ENCODE peak calls at places on chromosomes 16 and 17, in ten cellular contexts. One of them, this sample, is unnamed.
A peak's percentile ranks its signal among the peaks of the same experiment; 100 is the strongest.

GRCh38 chr17:79607941-79608728 is 2.7 kb downstream of the RBFOX3 start:
- DNase-seq in left cardiac atrium: no peak
- DNase-seq in activated CD4-positive, alpha-beta T cell treated with anti-CD3 and anti-CD28 coated beads, Interleukin-2, amount 50 U/mL, for 4 hours: no peak
- DNase-seq in CD8-positive, alpha-beta memory T cell: no peak
- DNase-seq in astrocyte of the spinal cord: no peak
- DNase-seq in T-helper 17 cell: no peak
- DNase-seq in cardiac septum: no peak
- DNase-seq in aorta: no peak
- DNase-seq in amniotic stem cell: no peak
- DNase-seq in activated CD8-positive, alpha-beta T cell treated with anti-CD3 and anti-CD28 coated beads for 36 hours: peak; percentile 44
- DNase-seq in this sample: no peak

GRCh38 chr17:77354721-77355455 is 214.1 kb downstream of the SEC14L1 start:
- DNase-seq in left cardiac atrium: peak; percentile 84
- DNase-seq in activated CD4-positive, alpha-beta T cell treated with anti-CD3 and anti-CD28 coated beads, Interleukin-2, amount 50 U/mL, for 4 hours: no peak
- DNase-seq in CD8-positive, alpha-beta memory T cell: no peak
- DNase-seq in astrocyte of the spinal cord: peak; percentile 73
- DNase-seq in T-helper 17 cell: no peak
- DNase-seq in cardiac septum: no peak
- DNase-seq in aorta: peak; percentile 78
- DNase-seq in amniotic stem cell: peak; percentile 81
- DNase-seq in activated CD8-positive, alpha-beta T cell treated with anti-CD3 and anti-CD28 coated beads for 36 hours: no peak
- DNase-seq in this sample: peak; percentile 91

GRCh38 chr17:56121661-56122060 is 31.6 kb upstream of the ANKFN1 start:
- DNase-seq in left cardiac atrium: no peak
- DNase-seq in activated CD4-positive, alpha-beta T cell treated with anti-CD3 and anti-CD28 coated beads, Interleukin-2, amount 50 U/mL, for 4 hours: no peak
- DNase-seq in CD8-positive, alpha-beta memory T cell: no peak
- DNase-seq in astrocyte of the spinal cord: no peak
- DNase-seq in T-helper 17 cell: no peak
- DNase-seq in cardiac septum: no peak
- DNase-seq in aorta: no peak
- DNase-seq in amniotic stem cell: no peak
- DNase-seq in activated CD8-positive, alpha-beta T cell treated with anti-CD3 and anti-CD28 coated beads for 36 hours: no peak
- DNase-seq in this sample: no peak

GRCh38 chr16:80778707-80779106 is 25.7 kb downstream of the CDYL2 start:
- DNase-seq in left cardiac atrium: no peak
- DNase-seq in activated CD4-positive, alpha-beta T cell treated with anti-CD3 and anti-CD28 coated beads, Interleukin-2, amount 50 U/mL, for 4 hours: no peak
- DNase-seq in CD8-positive, alpha-beta memory T cell: no peak
- DNase-seq in astrocyte of the spinal cord: no peak
- DNase-seq in T-helper 17 cell: no peak
- DNase-seq in cardiac septum: no peak
- DNase-seq in aorta: no peak
- DNase-seq in amniotic stem cell: no peak
- DNase-seq in activated CD8-positive, alpha-beta T cell treated with anti-CD3 and anti-CD28 coated beads for 36 hours: no peak
- DNase-seq in this sample: no peak

GRCh38 chr17:80774146-80774545 is 217.5 kb upstream of the CHMP6 start:
- DNase-seq in left cardiac atrium: no peak
- DNase-seq in activated CD4-positive, alpha-beta T cell treated with anti-CD3 and anti-CD28 coated beads, Interleukin-2, amount 50 U/mL, for 4 hours: no peak
- DNase-seq in CD8-positive, alpha-beta memory T cell: no peak
- DNase-seq in astrocyte of the spinal cord: no peak
- DNase-seq in T-helper 17 cell: no peak
- DNase-seq in cardiac septum: no peak
- DNase-seq in aorta: no peak
- DNase-seq in amniotic stem cell: no peak
- DNase-seq in activated CD8-positive, alpha-beta T cell treated with anti-CD3 and anti-CD28 coated beads for 36 hours: no peak
- DNase-seq in this sample: no peak

GRCh38 chr16:2675021-2675420 is 7.3 kb upstream of the KCTD5 start:
- DNase-seq in left cardiac atrium: no peak
- DNase-seq in activated CD4-positive, alpha-beta T cell treated with anti-CD3 and anti-CD28 coated beads, Interleukin-2, amount 50 U/mL, for 4 hours: no peak
- DNase-seq in CD8-positive, alpha-beta memory T cell: no peak
- DNase-seq in astrocyte of the spinal cord: no peak
- DNase-seq in T-helper 17 cell: no peak
- DNase-seq in cardiac septum: no peak
- DNase-seq in aorta: no peak
- DNase-seq in amniotic stem cell: no peak
- DNase-seq in activated CD8-positive, alpha-beta T cell treated with anti-CD3 and anti-CD28 coated beads for 36 hours: no peak
- DNase-seq in this sample: no peak

GRCh38 chr17:14321980-14322776 is 21.3 kb downstream of the HS3ST3B1 start:
- DNase-seq in left cardiac atrium: no peak
- DNase-seq in activated CD4-positive, alpha-beta T cell treated with anti-CD3 and anti-CD28 coated beads, Interleukin-2, amount 50 U/mL, for 4 hours: no peak
- DNase-seq in CD8-positive, alpha-beta memory T cell: no peak
- DNase-seq in astrocyte of the spinal cord: no peak
- DNase-seq in T-helper 17 cell: no peak
- DNase-seq in cardiac septum: no peak
- DNase-seq in aorta: no peak
- DNase-seq in amniotic stem cell: no peak
- DNase-seq in activated CD8-positive, alpha-beta T cell treated with anti-CD3 and anti-CD28 coated beads for 36 hours: no peak
- DNase-seq in this sample: no peak

GRCh38 chr17:69609495-69610315 is 195.2 kb downstream of the MAP2K6 start:
- DNase-seq in left cardiac atrium: no peak
- DNase-seq in activated CD4-positive, alpha-beta T cell treated with anti-CD3 and anti-CD28 coated beads, Interleukin-2, amount 50 U/mL, for 4 hours: no peak
- DNase-seq in CD8-positive, alpha-beta memory T cell: no peak
- DNase-seq in astrocyte of the spinal cord: peak; percentile 59
- DNase-seq in T-helper 17 cell: no peak
- DNase-seq in cardiac septum: no peak
- DNase-seq in aorta: no peak
- DNase-seq in amniotic stem cell: no peak
- DNase-seq in activated CD8-positive, alpha-beta T cell treated with anti-CD3 and anti-CD28 coated beads for 36 hours: no peak
- DNase-seq in this sample: peak; percentile 35

GRCh38 chr17:55887531-55887930 is 136.7 kb downstream of the PCTP start:
- DNase-seq in left cardiac atrium: no peak
- DNase-seq in activated CD4-positive, alpha-beta T cell treated with anti-CD3 and anti-CD28 coated beads, Interleukin-2, amount 50 U/mL, for 4 hours: no peak
- DNase-seq in CD8-positive, alpha-beta memory T cell: no peak
- DNase-seq in astrocyte of the spinal cord: no peak
- DNase-seq in T-helper 17 cell: no peak
- DNase-seq in cardiac septum: no peak
- DNase-seq in aorta: no peak
- DNase-seq in amniotic stem cell: no peak
- DNase-seq in activated CD8-positive, alpha-beta T cell treated with anti-CD3 and anti-CD28 coated beads for 36 hours: no peak
- DNase-seq in this sample: no peak

GRCh38 chr17:56779898-56780777 is 53.6 kb downstream of the C17orf67 start:
- DNase-seq in left cardiac atrium: peak; percentile 80
- DNase-seq in activated CD4-positive, alpha-beta T cell treated with anti-CD3 and anti-CD28 coated beads, Interleukin-2, amount 50 U/mL, for 4 hours: peak; percentile 77
- DNase-seq in CD8-positive, alpha-beta memory T cell: peak; percentile 75
- DNase-seq in astrocyte of the spinal cord: peak; percentile 71
- DNase-seq in T-helper 17 cell: peak; percentile 77
- DNase-seq in cardiac septum: peak; percentile 93
- DNase-seq in aorta: peak; percentile 76
- DNase-seq in amniotic stem cell: peak; percentile 26
- DNase-seq in activated CD8-positive, alpha-beta T cell treated with anti-CD3 and anti-CD28 coated beads for 36 hours: peak; percentile 89
- DNase-seq in this sample: peak; percentile 69

GRCh38 chr16:86391987-86392386 is 118.3 kb upstream of the FOXF1 start:
- DNase-seq in left cardiac atrium: no peak
- DNase-seq in activated CD4-positive, alpha-beta T cell treated with anti-CD3 and anti-CD28 coated beads, Interleukin-2, amount 50 U/mL, for 4 hours: no peak
- DNase-seq in CD8-positive, alpha-beta memory T cell: no peak
- DNase-seq in astrocyte of the spinal cord: peak; percentile 40
- DNase-seq in T-helper 17 cell: no peak
- DNase-seq in cardiac septum: no peak
- DNase-seq in aorta: no peak
- DNase-seq in amniotic stem cell: no peak
- DNase-seq in activated CD8-positive, alpha-beta T cell treated with anti-CD3 and anti-CD28 coated beads for 36 hours: no peak
- DNase-seq in this sample: peak; percentile 31

GRCh38 chr16:50293994-50294855 is 27.9 kb downstream of the ADCY7 start:
- DNase-seq in left cardiac atrium: peak; percentile 11
- DNase-seq in activated CD4-positive, alpha-beta T cell treated with anti-CD3 and anti-CD28 coated beads, Interleukin-2, amount 50 U/mL, for 4 hours: no peak
- DNase-seq in CD8-positive, alpha-beta memory T cell: no peak
- DNase-seq in astrocyte of the spinal cord: no peak
- DNase-seq in T-helper 17 cell: no peak
- DNase-seq in cardiac septum: no peak
- DNase-seq in aorta: no peak
- DNase-seq in amniotic stem cell: no peak
- DNase-seq in activated CD8-positive, alpha-beta T cell treated with anti-CD3 and anti-CD28 coated beads for 36 hours: no peak
- DNase-seq in this sample: no peak

GRCh38 chr16:20259549-20259948 is 67.8 kb downstream of the GP2 start:
- DNase-seq in left cardiac atrium: no peak
- DNase-seq in activated CD4-positive, alpha-beta T cell treated with anti-CD3 and anti-CD28 coated beads, Interleukin-2, amount 50 U/mL, for 4 hours: no peak
- DNase-seq in CD8-positive, alpha-beta memory T cell: no peak
- DNase-seq in astrocyte of the spinal cord: no peak
- DNase-seq in T-helper 17 cell: no peak
- DNase-seq in cardiac septum: no peak
- DNase-seq in aorta: no peak
- DNase-seq in amniotic stem cell: no peak
- DNase-seq in activated CD8-positive, alpha-beta T cell treated with anti-CD3 and anti-CD28 coated beads for 36 hours: no peak
- DNase-seq in this sample: no peak

This sample was measured in T1000.